ENCODE peak calls at places on chromosomes 13 and 19, in ten cellular contexts. X is left ventricle myocardium inferior, K is fibroblast of pulmonary artery, L is adrenal gland, S is breast epithelium, E is WERI-Rb-1, J is uterus, D is tibial artery, N is cardiac fibroblast, T is right lobe of liver. M is an unnamed sample.

GRCh38 chr13:36282818-36283432 is 14.7 kb downstream of the CCDC169 start:
- DNase-seq in X (no peak), K (peak; percentile 71), L (no peak), S (no peak), E (no peak), J (no peak), D (no peak), N (peak; percentile 67), T (no peak), M (no peak)

GRCh38 chr13:97221989-97222700 is at the start of gene MBNL2:
- DNase-seq in X (peak; percentile 89), K (peak; percentile 96), L (peak; percentile 91), S (peak; percentile 93), E (peak; percentile 96), J (peak; percentile 87), D (peak; percentile 94), N (peak; percentile 94), T (peak; percentile 94), M (peak; percentile 71)

GRCh38 chr19:16970821-16971220 is 55.8 kb downstream of the CPAMD8 start:
- DNase-seq in X (no peak), K (no peak), L (no peak), S (no peak), E (no peak), J (no peak), D (no peak), N (no peak), T (no peak), M (no peak)

GRCh38 chr19:48627211-48627864 is 8.0 kb downstream of the SPHK2 start:
- DNase-seq in X (no peak), K (no peak), L (no peak), S (no peak), E (no peak), J (no peak), D (peak; percentile 72), N (no peak), T (peak; percentile 58), M (no peak)

GRCh38 chr13:82803341-82803740 is 1078.9 kb downstream of the SLITRK1 start:
- DNase-seq in X (no peak), K (peak; percentile 26), L (no peak), S (no peak), E (no peak), J (no peak), D (no peak), N (no peak), T (no peak), M (no peak)

GRCh38 chr13:47454986-47455385 is 546.1 kb downstream of the SUCLA2 start:
- DNase-seq in X (no peak), K (peak; percentile 56), L (no peak), S (no peak), E (no peak), J (no peak), D (no peak), N (peak; percentile 23), T (no peak), M (no peak)

GRCh38 chr13:106291006-106291405 is 244.5 kb downstream of the EFNB2 start:
- DNase-seq in X (no peak), K (peak; percentile 50), L (no peak), S (no peak), E (no peak), J (no peak), D (no peak), N (peak; percentile 69), T (no peak), M (no peak)

GRCh38 chr19:13920940-13921744 is 15.1 kb downstream of the CC2D1A start:
- DNase-seq in X (no peak), K (peak; percentile 52), L (no peak), S (no peak), E (peak; percentile 51), J (no peak), D (no peak), N (peak; percentile 69), T (no peak), M (no peak)

GRCh38 chr13:29704648-29705047 is 109.2 kb upstream of the SLC7A1 start:
- DNase-seq in X (peak; percentile 23), K (no peak), L (no peak), S (no peak), E (no peak), J (no peak), D (no peak), N (peak; percentile 5), T (no peak), M (no peak)

GRCh38 chr13:52405767-52406494 is at the start of gene THSD1:
- DNase-seq in X (peak; percentile 84), K (peak; percentile 44), L (peak; percentile 51), S (peak; percentile 39), E (peak; percentile 35), J (peak; percentile 52), D (peak; percentile 71), N (peak; percentile 37), T (peak; percentile 75), M (no peak)

GRCh38 chr19:31430381-31430780 is 81.1 kb upstream of the TSHZ3 start:
- DNase-seq in X (no peak), K (no peak), L (no peak), S (no peak), E (no peak), J (no peak), D (no peak), N (no peak), T (no peak), M (no peak)

GRCh38 chr19:13718733-13719132 is 45.6 kb upstream of the MRI1 start:
- DNase-seq in X (peak; percentile 34), K (peak; percentile 34), L (no peak), S (no peak), E (peak; percentile 20), J (peak; percentile 17), D (no peak), N (peak; percentile 71), T (no peak), M (no peak)

GRCh38 chr19:41273076-41273475 is 8.9 kb downstream of the HNRNPUL1 start:
- DNase-seq in X (no peak), K (no peak), L (no peak), S (no peak), E (no peak), J (no peak), D (no peak), N (no peak), T (no peak), M (no peak)

GRCh38 chr13:50081106-50081898 is 66.1 kb downstream of the KCNRG start:
- DNase-seq in X (peak; percentile 41), K (no peak), L (peak; percentile 74), S (peak; percentile 28), E (peak; percentile 51), J (peak; percentile 36), D (peak; percentile 80), N (no peak), T (peak; percentile 67), M (peak; percentile 29)

GRCh38 chr13:26262156-26262555 is 8.2 kb downstream of the CDK8 start:
- DNase-seq in X (no peak), K (no peak), L (no peak), S (no peak), E (no peak), J (no peak), D (no peak), N (no peak), T (no peak), M (no peak)

GRCh38 chr19:29878973-29879654 is 62.9 kb upstream of the URI1 start:
- DNase-seq in X (no peak), K (peak; percentile 10), L (no peak), S (no peak), E (no peak), J (no peak), D (peak; percentile 80), N (peak; percentile 43), T (no peak), M (no peak)

GRCh38 chr13:41512441-41512840 is 55.1 kb downstream of the RGCC start:
- DNase-seq in X (no peak), K (no peak), L (no peak), S (no peak), E (no peak), J (no peak), D (no peak), N (no peak), T (no peak), M (no peak)

GRCh38 chr13:84400711-84401110 is 518.4 kb upstream of the SLITRK1 start:
- DNase-seq in X (no peak), K (peak; percentile 88), L (no peak), S (no peak), E (no peak), J (no peak), D (no peak), N (peak; percentile 91), T (no peak), M (no peak)

GRCh38 chr13:108734676-108735075 is 105.3 kb downstream of the MYO16 start:
- DNase-seq in X (no peak), K (no peak), L (no peak), S (no peak), E (peak; percentile 48), J (no peak), D (no peak), N (no peak), T (no peak), M (no peak)

GRCh38 chr19:51733742-51734522 is 10.1 kb upstream of the HAS1 start:
- DNase-seq in X (no peak), K (no peak), L (no peak), S (no peak), E (no peak), J (no peak), D (no peak), N (no peak), T (no peak), M (no peak)

GRCh38 chr19:54430306-54431254 is 15.3 kb downstream of the TTYH1 start:
- DNase-seq in X (peak; percentile 47), K (peak; percentile 40), L (no peak), S (no peak), E (peak; percentile 67), J (no peak), D (no peak), N (peak; percentile 30), T (no peak), M (no peak)

GRCh38 chr19:45345506-45345860 is 4.9 kb downstream of the KLC3 start:
- DNase-seq in X (no peak), K (no peak), L (no peak), S (no peak), E (no peak), J (no peak), D (no peak), N (no peak), T (no peak), M (no peak)
- TF ChIP-seq CTCF in X (no peak), K (no peak), L (no peak), S (no peak), E (no peak), J (no peak), D (no peak), N (no peak), T (no peak), M (no peak)

GRCh38 chr19:27775395-27775794 is 1437.6 kb downstream of the UQCRFS1 start:
- DNase-seq in X (no peak), K (no peak), L (no peak), S (no peak), E (peak; percentile 59), J (no peak), D (no peak), N (peak; percentile 11), T (no peak), M (no peak)
- TF ChIP-seq CTCF in X (no peak), K (no peak), L (no peak), S (no peak), E (peak; percentile 50), J (no peak), D (no peak), N (peak; percentile 40), T (no peak), M (no peak)

GRCh38 chr19:2724148-2724557 is 3.0 kb upstream of the DIRAS1 start:
- DNase-seq in X (no peak), K (no peak), L (no peak), S (no peak), E (no peak), J (no peak), D (no peak), N (no peak), T (no peak), M (no peak)
- TF ChIP-seq CTCF in X (no peak), K (peak; percentile 9), L (no peak), S (no peak), E (peak; percentile 35), J (no peak), D (no peak), N (no peak), T (no peak), M (no peak)

GRCh38 chr19:56015756-56016155 is 29.2 kb downstream of the NLRP5 start:
- DNase-seq in X (no peak), K (peak; percentile 7), L (no peak), S (no peak), E (no peak), J (no peak), D (no peak), N (peak; percentile 19), T (no peak), M (no peak)
- TF ChIP-seq CTCF in X (no peak), K (no peak), L (no peak), S (no peak), E (no peak), J (no peak), D (no peak), N (no peak), T (no peak), M (no peak)